ENCODE peak calls at places on chromosomes 5 and 9, in four cellular contexts. One of them, this sample, is unnamed.

GRCh38 chr5:108028411-108028810 is 353.5 kb downstream of the FBXL17 start:
- DNase-seq in AG09309: no peak
- DNase-seq in cardiac fibroblast: peak; percentile 47
- DNase-seq in tibial artery: no peak
- DNase-seq in this sample: peak; percentile 14

GRCh38 chr5:44389410-44389879 is at the start of gene FGF10:
- DNase-seq in AG09309: no peak
- DNase-seq in cardiac fibroblast: no peak
- DNase-seq in tibial artery: no peak
- DNase-seq in this sample: peak; percentile 5

GRCh38 chr5:143055596-143056330 is 285.6 kb downstream of the ARHGAP26 start:
- DNase-seq in AG09309: no peak
- DNase-seq in cardiac fibroblast: peak; percentile 61
- DNase-seq in tibial artery: no peak
- DNase-seq in this sample: peak; percentile 49

GRCh38 chr5:41334758-41335157 is 121.4 kb upstream of the C6 start:
- DNase-seq in AG09309: no peak
- DNase-seq in cardiac fibroblast: peak; percentile 44
- DNase-seq in tibial artery: no peak
- DNase-seq in this sample: peak; percentile 10

GRCh38 chr9:79988126-79988525 is 416.4 kb downstream of the TLE4 start:
- DNase-seq in AG09309: no peak
- DNase-seq in cardiac fibroblast: no peak
- DNase-seq in tibial artery: no peak
- DNase-seq in this sample: no peak

GRCh38 chr9:125902224-125902623 is 155.1 kb downstream of the PBX3 start:
- DNase-seq in AG09309: no peak
- DNase-seq in cardiac fibroblast: peak; percentile 67
- DNase-seq in tibial artery: no peak
- DNase-seq in this sample: peak; percentile 37

GRCh38 chr9:136668983-136669790 is 6.5 kb downstream of the EGFL7 start:
- DNase-seq in AG09309: no peak
- DNase-seq in cardiac fibroblast: no peak
- DNase-seq in tibial artery: no peak
- DNase-seq in this sample: peak; percentile 37

GRCh38 chr5:157708866-157709265 is 22.4 kb upstream of the THG1L start:
- DNase-seq in AG09309: no peak
- DNase-seq in cardiac fibroblast: no peak
- DNase-seq in tibial artery: no peak
- DNase-seq in this sample: no peak

GRCh38 chr5:146059349-146060220 is 45.8 kb downstream of the PLAC8L1 start:
- DNase-seq in AG09309: peak; percentile 14
- DNase-seq in cardiac fibroblast: no peak
- DNase-seq in tibial artery: no peak
- DNase-seq in this sample: no peak

GRCh38 chr9:83405674-83406255 is 132.4 kb downstream of the FRMD3 start:
- DNase-seq in AG09309: no peak
- DNase-seq in cardiac fibroblast: no peak
- DNase-seq in tibial artery: no peak
- DNase-seq in this sample: no peak

GRCh38 chr9:34179528-34180138 is 790 bp downstream of the UBAP1 start:
- DNase-seq in AG09309: peak; percentile 54
- DNase-seq in cardiac fibroblast: peak; percentile 85
- DNase-seq in tibial artery: no peak
- DNase-seq in this sample: peak; percentile 61

GRCh38 chr5:109983135-109983534 is 293.4 kb downstream of the MAN2A1 start:
- DNase-seq in AG09309: peak; percentile 14
- DNase-seq in cardiac fibroblast: peak; percentile 2
- DNase-seq in tibial artery: no peak
- DNase-seq in this sample: no peak

GRCh38 chr9:115691097-115691496 is 462.5 kb upstream of the PAPPA start:
- DNase-seq in AG09309: peak; percentile 98
- DNase-seq in cardiac fibroblast: peak; percentile 100
- DNase-seq in tibial artery: no peak
- DNase-seq in this sample: peak; percentile 97

GRCh38 chr5:69086206-69086605 is 7.6 kb upstream of the SLC30A5 start:
- DNase-seq in AG09309: no peak
- DNase-seq in cardiac fibroblast: no peak
- DNase-seq in tibial artery: no peak
- DNase-seq in this sample: no peak

GRCh38 chr5:127561254-127561653 is 43.8 kb downstream of the PRRC1 start:
- DNase-seq in AG09309: peak; percentile 33
- DNase-seq in cardiac fibroblast: peak; percentile 58
- DNase-seq in tibial artery: no peak
- DNase-seq in this sample: peak; percentile 58

GRCh38 chr5:96468956-96469355 is 35.9 kb upstream of the PCSK1 start:
- DNase-seq in AG09309: no peak
- DNase-seq in cardiac fibroblast: no peak
- DNase-seq in tibial artery: no peak
- DNase-seq in this sample: no peak

GRCh38 chr5:79143684-79144379 is 32.2 kb downstream of the BHMT start:
- DNase-seq in AG09309: no peak
- DNase-seq in cardiac fibroblast: peak; percentile 36
- DNase-seq in tibial artery: no peak
- DNase-seq in this sample: peak; percentile 90

GRCh38 chr5:139955053-139955605 is 88.0 kb downstream of the NRG2 start:
- DNase-seq in AG09309: no peak
- DNase-seq in cardiac fibroblast: no peak
- DNase-seq in tibial artery: no peak
- DNase-seq in this sample: no peak

GRCh38 chr5:140926903-140927573 is 939 bp downstream of the PCDHAC1 start:
- DNase-seq in AG09309: no peak
- DNase-seq in cardiac fibroblast: peak; percentile 21
- DNase-seq in tibial artery: no peak
- DNase-seq in this sample: peak; percentile 4

GRCh38 chr9:92638621-92639101 is 31.3 kb downstream of the IPPK start:
- DNase-seq in AG09309: no peak
- DNase-seq in cardiac fibroblast: no peak
- DNase-seq in tibial artery: no peak
- DNase-seq in this sample: no peak

GRCh38 chr5:13477118-13477737 is 467.3 kb downstream of the DNAH5 start:
- DNase-seq in AG09309: no peak
- DNase-seq in cardiac fibroblast: peak; percentile 83
- DNase-seq in tibial artery: no peak
- DNase-seq in this sample: peak; percentile 78

GRCh38 chr9:93132946-93133640 is 958 bp downstream of the NINJ1 start:
- DNase-seq in AG09309: no peak
- DNase-seq in cardiac fibroblast: no peak
- DNase-seq in tibial artery: peak; percentile 59
- DNase-seq in this sample: peak; percentile 28

GRCh38 chr5:99060306-99061261 is 131.8 kb upstream of the CHD1 start:
- DNase-seq in AG09309: peak; percentile 23
- DNase-seq in cardiac fibroblast: peak; percentile 84
- DNase-seq in tibial artery: peak; percentile 69
- DNase-seq in this sample: peak; percentile 86

GRCh38 chr5:39605966-39606591 is 181.3 kb upstream of the DAB2 start:
- DNase-seq in AG09309: no peak
- DNase-seq in cardiac fibroblast: peak; percentile 86
- DNase-seq in tibial artery: no peak
- DNase-seq in this sample: peak; percentile 50

GRCh38 chr9:137083418-137084004 is 3.3 kb upstream of the MAN1B1 start:
- DNase-seq in AG09309: peak; percentile 82
- DNase-seq in cardiac fibroblast: peak; percentile 94
- DNase-seq in tibial artery: peak; percentile 84
- DNase-seq in this sample: peak; percentile 99

GRCh38 chr9:33748633-33749304 is 46.6 kb upstream of the PRSS3 start:
- DNase-seq in AG09309: no peak
- DNase-seq in cardiac fibroblast: no peak
- DNase-seq in tibial artery: no peak
- DNase-seq in this sample: no peak

GRCh38 chr9:136225366-136225747 is 20.3 kb downstream of the QSOX2 start:
- DNase-seq in AG09309: no peak
- DNase-seq in cardiac fibroblast: no peak
- DNase-seq in tibial artery: no peak
- DNase-seq in this sample: no peak

GRCh38 chr5:123517479-123517878 is 5.5 kb downstream of the CSNK1G3 start:
- DNase-seq in AG09309: no peak
- DNase-seq in cardiac fibroblast: no peak
- DNase-seq in tibial artery: no peak
- DNase-seq in this sample: no peak

GRCh38 chr9:105194234-105194633 is 50.2 kb upstream of the SLC44A1 start:
- DNase-seq in AG09309: no peak
- DNase-seq in cardiac fibroblast: no peak
- DNase-seq in tibial artery: no peak
- DNase-seq in this sample: no peak

GRCh38 chr9:105193560-105193959 is 50.9 kb upstream of the SLC44A1 start:
- DNase-seq in AG09309: no peak
- DNase-seq in cardiac fibroblast: no peak
- DNase-seq in tibial artery: no peak
- DNase-seq in this sample: no peak

GRCh38 chr9:105191508-105192118 is 52.8 kb upstream of the SLC44A1 start:
- DNase-seq in AG09309: peak; percentile 59
- DNase-seq in cardiac fibroblast: peak; percentile 62
- DNase-seq in tibial artery: peak; percentile 44
- DNase-seq in this sample: peak; percentile 18

GRCh38 chr9:105187781-105188180 is 56.7 kb upstream of the SLC44A1 start:
- DNase-seq in AG09309: peak; percentile 64
- DNase-seq in cardiac fibroblast: peak; percentile 93
- DNase-seq in tibial artery: no peak
- DNase-seq in this sample: peak; percentile 84

DNA sequence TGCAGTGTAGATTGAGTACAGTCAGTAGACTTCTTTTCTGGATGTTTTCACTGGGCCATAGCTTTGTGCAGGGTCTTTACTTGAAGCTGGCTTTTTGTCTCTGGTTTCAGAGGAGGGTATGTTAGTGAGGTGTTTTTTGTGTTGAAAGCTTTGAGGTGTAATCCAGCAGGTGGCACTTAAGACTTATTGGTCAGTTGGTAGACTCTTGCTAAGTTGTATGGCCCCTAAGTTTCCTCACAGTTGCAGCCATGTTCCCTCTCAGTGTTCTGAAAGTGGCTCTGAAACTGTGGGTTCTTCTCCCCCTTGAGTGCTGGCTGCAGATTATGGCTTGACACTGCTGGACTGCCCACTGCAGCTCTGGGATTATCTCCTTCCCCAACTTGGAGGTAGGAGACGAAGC is 55.7 kb upstream of the SLC44A1 start:
- DNase-seq in AG09309: no peak
- DNase-seq in cardiac fibroblast: peak; percentile 41
- DNase-seq in tibial artery: no peak
- DNase-seq in this sample: peak; percentile 11
- TF ChIP-seq CTCF in AG09309: no peak
- TF ChIP-seq CTCF in cardiac fibroblast: peak; percentile 4
- TF ChIP-seq CTCF in tibial artery: no peak
- TF ChIP-seq CTCF in this sample: no peak

GRCh38 chr5:124658867-124659557 is 87.4 kb downstream of the ZNF608 start:
- DNase-seq in AG09309: no peak
- DNase-seq in cardiac fibroblast: no peak
- DNase-seq in tibial artery: no peak
- DNase-seq in this sample: no peak
- H3K4me3 ChIP-seq in AG09309: no peak overlapping the region
- H3K4me3 ChIP-seq in cardiac fibroblast: no peak overlapping the region
- H3K4me3 ChIP-seq in tibial artery: no peak overlapping the region
- H3K4me3 ChIP-seq in this sample: no peak overlapping the region

GRCh38 chr5:74183041-74183440 is 457.5 kb downstream of the ENC1 start:
- DNase-seq in AG09309: no peak
- DNase-seq in cardiac fibroblast: no peak
- DNase-seq in tibial artery: no peak
- DNase-seq in this sample: peak; percentile 18

GRCh38 chr5:74186351-74187315 is 453.9 kb downstream of the ENC1 start:
- DNase-seq in AG09309: peak; percentile 49
- DNase-seq in cardiac fibroblast: peak; percentile 59
- DNase-seq in tibial artery: no peak
- DNase-seq in this sample: peak; percentile 25

GRCh38 chr5:74187757-74188156 is 452.8 kb downstream of the ENC1 start:
- DNase-seq in AG09309: no peak
- DNase-seq in cardiac fibroblast: no peak
- DNase-seq in tibial artery: no peak
- DNase-seq in this sample: no peak

GRCh38 chr5:74184649-74185048 is 455.9 kb downstream of the ENC1 start:
- DNase-seq in AG09309: no peak
- DNase-seq in cardiac fibroblast: no peak
- DNase-seq in tibial artery: no peak
- DNase-seq in this sample: no peak

GRCh38 chr5:74185599-74185998 is 454.9 kb downstream of the ENC1 start:
- DNase-seq in AG09309: no peak
- DNase-seq in cardiac fibroblast: no peak
- DNase-seq in tibial artery: no peak
- DNase-seq in this sample: no peak
- TF ChIP-seq CTCF in AG09309: no peak
- TF ChIP-seq CTCF in cardiac fibroblast: no peak
- TF ChIP-seq CTCF in tibial artery: no peak
- TF ChIP-seq CTCF in this sample: no peak

GRCh38 chr5:132771559-132771998 is 5.5 kb downstream of the SEPTIN8 start:
- DNase-seq in AG09309: peak; percentile 32
- DNase-seq in cardiac fibroblast: peak; percentile 40
- DNase-seq in tibial artery: peak; percentile 76
- DNase-seq in this sample: no peak
- H3K4me3 ChIP-seq in AG09309: no peak overlapping the region
- H3K4me3 ChIP-seq in cardiac fibroblast: no peak overlapping the region
- H3K4me3 ChIP-seq in tibial artery: no peak overlapping the region
- H3K4me3 ChIP-seq in this sample: no peak overlapping the region

GRCh38 chr9:17216011-17216410 is 81.2 kb downstream of the CNTLN start:
- DNase-seq in AG09309: no peak
- DNase-seq in cardiac fibroblast: no peak
- DNase-seq in tibial artery: no peak
- DNase-seq in this sample: peak; percentile 81

GRCh38 chr9:17222932-17223331 is 88.1 kb downstream of the CNTLN start:
- DNase-seq in AG09309: no peak
- DNase-seq in cardiac fibroblast: no peak
- DNase-seq in tibial artery: no peak
- DNase-seq in this sample: peak; percentile 51

DNA sequence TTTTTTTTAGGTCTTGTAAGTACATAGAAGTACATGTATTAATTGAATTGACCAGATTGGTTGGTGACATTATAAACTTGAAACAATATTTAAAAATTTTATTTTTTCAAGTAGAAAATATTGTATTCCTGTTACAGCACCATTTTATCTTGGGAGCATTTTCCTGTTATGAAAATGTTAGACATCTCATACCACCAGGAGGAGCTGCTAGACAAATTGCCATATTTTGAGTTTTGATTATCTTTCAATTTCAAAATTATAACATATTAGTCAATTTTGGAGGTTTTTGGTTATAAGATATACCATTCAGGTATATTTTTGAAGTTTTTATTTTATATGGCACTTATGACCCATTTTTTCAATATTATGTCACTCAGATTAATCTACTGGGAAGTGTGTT is 84.4 kb downstream of the CNTLN start:
- DNase-seq in AG09309: no peak
- DNase-seq in cardiac fibroblast: peak; percentile 44
- DNase-seq in tibial artery: no peak
- DNase-seq in this sample: peak; percentile 30
- TF ChIP-seq CTCF in AG09309: peak; percentile 44
- TF ChIP-seq CTCF in cardiac fibroblast: peak; percentile 46
- TF ChIP-seq CTCF in tibial artery: no peak
- TF ChIP-seq CTCF in this sample: peak; percentile 47

GRCh38 chr9:124495105-124496074 is 11.8 kb downstream of the NR5A1 start:
- DNase-seq in AG09309: no peak
- DNase-seq in cardiac fibroblast: no peak
- DNase-seq in tibial artery: no peak
- DNase-seq in this sample: no peak
- H3K4me3 ChIP-seq in AG09309: no peak overlapping the region
- H3K4me3 ChIP-seq in cardiac fibroblast: no peak overlapping the region
- H3K4me3 ChIP-seq in tibial artery: no peak overlapping the region
- H3K4me3 ChIP-seq in this sample: no peak overlapping the region

GRCh38 chr9:75451045-75451444 is 362.7 kb downstream of the OSTF1 start:
- DNase-seq in AG09309: no peak
- DNase-seq in cardiac fibroblast: no peak
- DNase-seq in tibial artery: no peak
- DNase-seq in this sample: no peak
- TF ChIP-seq CTCF in AG09309: no peak
- TF ChIP-seq CTCF in cardiac fibroblast: no peak
- TF ChIP-seq CTCF in tibial artery: no peak
- TF ChIP-seq CTCF in this sample: no peak

This sample was measured in epithelial cell of esophagus.